ENCODE peak calls at places on chromosomes 16 and 17, in seven cellular contexts. F is HCT116, E is left cardiac atrium, O is GM12892, Y is esophagus squamous epithelium, Q is anterior cingulate cortex, M is NCI-H526. Z is an unnamed sample.

GRCh38 chr16:79283578-79283977 is 317.0 kb downstream of the MAF start:
- DNase-seq in F (no peak), E (no peak), O (no peak), Y (no peak), Q (no peak), M (no peak), Z (no peak)

GRCh38 chr17:80270836-80271235 is 10.2 kb downstream of the RNF213 start:
- DNase-seq in F (no peak), E (no peak), O (no peak), Y (no peak), Q (no peak), M (peak), Z (no peak)

GRCh38 chr17:59026176-59026939 is 80.3 kb downstream of the TRIM37 start:
- DNase-seq in F (no peak), E (no peak), O (no peak), Y (no peak), Q (no peak), M (no peak), Z (no peak)

GRCh38 chr17:82160081-82160480 is 52.6 kb downstream of the CCDC57 start:
- DNase-seq in F (peak), E (no peak), O (no peak), Y (no peak), Q (no peak), M (no peak), Z (no peak)

GRCh38 chr17:20300399-20301037 is 166.8 kb downstream of the LGALS9B start:
- DNase-seq in F (no peak), E (no peak), O (no peak), Y (no peak), Q (no peak), M (no peak), Z (peak)

GRCh38 chr17:13477180-13477611 is 124.5 kb downstream of the HS3ST3A1 start:
- DNase-seq in F (no peak), E (no peak), O (no peak), Y (no peak), Q (no peak), M (no peak), Z (no peak)

GRCh38 chr16:27462200-27462845 is 60.3 kb downstream of the IL21R start:
- DNase-seq in F (no peak), E (no peak), O (no peak), Y (no peak), Q (no peak), M (no peak), Z (no peak)

GRCh38 chr17:34156741-34157589 is 98.1 kb upstream of the CCL2 start:
- DNase-seq in F (no peak), E (no peak), O (no peak), Y (no peak), Q (no peak), M (no peak), Z (peak)

GRCh38 chr16:373848-374615 is 3.7 kb upstream of the MRPL28 start:
- DNase-seq in F (no peak), E (peak), O (no peak), Y (no peak), Q (no peak), M (no peak), Z (no peak)

GRCh38 chr16:70688266-70688742 is 2.5 kb upstream of the MTSS2 start:
- DNase-seq in F (no peak), E (no peak), O (no peak), Y (no peak), Q (peak), M (no peak), Z (peak)

GRCh38 chr17:69609495-69610315 is 195.2 kb downstream of the MAP2K6 start:
- DNase-seq in F (peak), E (no peak), O (no peak), Y (no peak), Q (no peak), M (no peak), Z (no peak)

GRCh38 chr17:40618754-40619625 is 28.6 kb downstream of the SMARCE1 start:
- DNase-seq in F (no peak), E (no peak), O (no peak), Y (no peak), Q (no peak), M (no peak), Z (no peak)

GRCh38 chr17:61450641-61451537 is 1.3 kb upstream of the TBX4 start:
- DNase-seq in F (no peak), E (no peak), O (no peak), Y (no peak), Q (no peak), M (no peak), Z (no peak)

GRCh38 chr17:60610481-60610880 is 10.5 kb downstream of the PPM1D start:
- DNase-seq in F (no peak), E (no peak), O (no peak), Y (no peak), Q (no peak), M (no peak), Z (no peak)

GRCh38 chr16:89406277-89406888 is 84.0 kb downstream of the ANKRD11 start:
- DNase-seq in F (no peak), E (no peak), O (no peak), Y (no peak), Q (no peak), M (no peak), Z (no peak)

GRCh38 chr16:52843386-52843785 is 209.3 kb downstream of the CHD9NB start:
- DNase-seq in F (no peak), E (no peak), O (no peak), Y (no peak), Q (no peak), M (no peak), Z (no peak)

GRCh38 chr16:81403601-81404391 is 40.8 kb upstream of the CMIP start:
- DNase-seq in F (peak), E (peak), O (peak), Y (no peak), Q (peak), M (peak), Z (peak)

GRCh38 chr17:63544467-63545301 is 5.6 kb upstream of the DCAF7 start:
- DNase-seq in F (no peak), E (no peak), O (no peak), Y (no peak), Q (no peak), M (no peak), Z (no peak)

GRCh38 chr16:25157476-25157875 is 45.9 kb downstream of the LCMT1 start:
- DNase-seq in F (no peak), E (no peak), O (no peak), Y (no peak), Q (no peak), M (no peak), Z (no peak)

GRCh38 chr17:4788807-4789700 is at the start of gene GLTPD2:
- DNase-seq in F (no peak), E (no peak), O (no peak), Y (no peak), Q (peak), M (no peak), Z (peak)

GRCh38 chr16:12760819-12761611 is 42.7 kb downstream of the CPPED1 start:
- DNase-seq in F (no peak), E (no peak), O (no peak), Y (no peak), Q (no peak), M (no peak), Z (no peak)

GRCh38 chr16:52271088-52271487 is 275.9 kb downstream of the TOX3 start:
- DNase-seq in F (no peak), E (no peak), O (no peak), Y (no peak), Q (no peak), M (no peak), Z (peak)

GRCh38 chr17:2023692-2024571 is 1.2 kb downstream of the RTN4RL1 start:
- DNase-seq in F (peak), E (peak), O (no peak), Y (no peak), Q (no peak), M (no peak), Z (no peak)

GRCh38 chr17:21474815-21475214 is 98.7 kb downstream of the KCNJ12 start:
- DNase-seq in F (no peak), E (no peak), O (no peak), Y (no peak), Q (no peak), M (no peak), Z (no peak)

GRCh38 chr16:53995378-53995777 is 291.2 kb downstream of the IRX3 start:
- DNase-seq in F (no peak), E (no peak), O (no peak), Y (no peak), Q (no peak), M (no peak), Z (no peak)

GRCh38 chr17:36591434-36592315 is at the start of gene DHRS11:
- DNase-seq in F (peak), E (peak), O (peak), Y (no peak), Q (peak), M (peak), Z (peak)

GRCh38 chr16:2498531-2499253 is 15.1 kb upstream of the ATP6V0C start:
- DNase-seq in F (no peak), E (no peak), O (no peak), Y (no peak), Q (no peak), M (no peak), Z (no peak)